ENCODE peak calls at places on chromosome 20, in seven cellular contexts. One of them, this sample, is unnamed. For H3K4me1, the result is how much of the 10 kb centered on the place peaks cover.

GRCh38 chr20:61575151-61575937 is 323.3 kb downstream of the CDH4 start:
- DNase-seq in pancreas: no peak
- DNase-seq in upper lobe of right lung: no peak
- DNase-seq in tibial nerve: no peak
- DNase-seq in Peyer's patch: no peak
- DNase-seq in heart left ventricle: no peak
- DNase-seq in right lobe of liver: no peak
- DNase-seq in this sample: no peak

GRCh38 chr20:25061821-25062530 is 4.0 kb upstream of the ACSS1 start:
- DNase-seq in pancreas: no peak
- DNase-seq in upper lobe of right lung: peak
- DNase-seq in tibial nerve: no peak
- DNase-seq in Peyer's patch: peak
- DNase-seq in heart left ventricle: peak
- DNase-seq in right lobe of liver: peak
- DNase-seq in this sample: no peak

GRCh38 chr20:8094845-8095244 is 37.2 kb upstream of the PLCB1 start:
- DNase-seq in pancreas: no peak
- DNase-seq in upper lobe of right lung: no peak
- DNase-seq in tibial nerve: no peak
- DNase-seq in Peyer's patch: no peak
- DNase-seq in heart left ventricle: no peak
- DNase-seq in right lobe of liver: no peak
- DNase-seq in this sample: no peak

GRCh38 chr20:21020656-21021004 is 85.5 kb downstream of the LINC00237 start:
- DNase-seq in pancreas: no peak
- DNase-seq in upper lobe of right lung: no peak
- DNase-seq in tibial nerve: no peak
- DNase-seq in Peyer's patch: no peak
- DNase-seq in heart left ventricle: no peak
- DNase-seq in right lobe of liver: no peak
- DNase-seq in this sample: no peak

GRCh38 chr20:51386586-51386985 is 155.9 kb downstream of the NFATC2 start:
- DNase-seq in pancreas: no peak
- DNase-seq in upper lobe of right lung: no peak
- DNase-seq in tibial nerve: no peak
- DNase-seq in Peyer's patch: no peak
- DNase-seq in heart left ventricle: no peak
- DNase-seq in right lobe of liver: no peak
- DNase-seq in this sample: no peak

GRCh38 chr20:6381887-6382286 is 259.1 kb upstream of the FERMT1 start:
- DNase-seq in pancreas: no peak
- DNase-seq in upper lobe of right lung: no peak
- DNase-seq in tibial nerve: no peak
- DNase-seq in Peyer's patch: no peak
- DNase-seq in heart left ventricle: no peak
- DNase-seq in right lobe of liver: no peak
- DNase-seq in this sample: no peak

GRCh38 chr20:60820149-60820548 is 431.9 kb upstream of the CDH4 start:
- DNase-seq in pancreas: no peak
- DNase-seq in upper lobe of right lung: no peak
- DNase-seq in tibial nerve: no peak
- DNase-seq in Peyer's patch: no peak
- DNase-seq in heart left ventricle: no peak
- DNase-seq in right lobe of liver: no peak
- DNase-seq in this sample: no peak

GRCh38 chr20:12207875-12208274 is 290.2 kb downstream of the BTBD3 start:
- DNase-seq in pancreas: no peak
- DNase-seq in upper lobe of right lung: no peak
- DNase-seq in tibial nerve: no peak
- DNase-seq in Peyer's patch: no peak
- DNase-seq in heart left ventricle: no peak
- DNase-seq in right lobe of liver: no peak
- DNase-seq in this sample: peak

GRCh38 chr20:49372095-49372734 is 94.4 kb upstream of the ZNFX1 start:
- DNase-seq in pancreas: no peak
- DNase-seq in upper lobe of right lung: no peak
- DNase-seq in tibial nerve: no peak
- DNase-seq in Peyer's patch: no peak
- DNase-seq in heart left ventricle: no peak
- DNase-seq in right lobe of liver: no peak
- DNase-seq in this sample: no peak

GRCh38 chr20:19582782-19583181 is 175.3 kb upstream of the RIN2 start:
- DNase-seq in pancreas: no peak
- DNase-seq in upper lobe of right lung: no peak
- DNase-seq in tibial nerve: no peak
- DNase-seq in Peyer's patch: no peak
- DNase-seq in heart left ventricle: no peak
- DNase-seq in right lobe of liver: no peak
- DNase-seq in this sample: no peak

GRCh38 chr20:60108397-60108796 is 150.2 kb downstream of the CDH26 start:
- DNase-seq in pancreas: no peak
- DNase-seq in upper lobe of right lung: no peak
- DNase-seq in tibial nerve: no peak
- DNase-seq in Peyer's patch: no peak
- DNase-seq in heart left ventricle: no peak
- DNase-seq in right lobe of liver: no peak
- DNase-seq in this sample: no peak

GRCh38 chr20:7031222-7031621 is 263.7 kb downstream of the BMP2 start:
- DNase-seq in pancreas: no peak
- DNase-seq in upper lobe of right lung: no peak
- DNase-seq in tibial nerve: no peak
- DNase-seq in Peyer's patch: no peak
- DNase-seq in heart left ventricle: no peak
- DNase-seq in right lobe of liver: no peak
- DNase-seq in this sample: no peak

GRCh38 chr20:32877507-32877906 is 18.8 kb downstream of the EFCAB8 start:
- DNase-seq in pancreas: no peak
- DNase-seq in upper lobe of right lung: no peak
- DNase-seq in tibial nerve: no peak
- DNase-seq in Peyer's patch: no peak
- DNase-seq in heart left ventricle: peak
- DNase-seq in right lobe of liver: no peak
- DNase-seq in this sample: no peak

GRCh38 chr20:63829598-63829942 is 1.5 kb downstream of the ZBTB46 start:
- DNase-seq in pancreas: no peak
- DNase-seq in upper lobe of right lung: no peak
- DNase-seq in tibial nerve: no peak
- DNase-seq in Peyer's patch: no peak
- DNase-seq in heart left ventricle: no peak
- DNase-seq in right lobe of liver: no peak
- DNase-seq in this sample: no peak

GRCh38 chr20:63829943-63830820 is 882 bp downstream of the ZBTB46 start:
- DNase-seq in pancreas: no peak
- DNase-seq in upper lobe of right lung: no peak
- DNase-seq in tibial nerve: no peak
- DNase-seq in Peyer's patch: no peak
- DNase-seq in heart left ventricle: no peak
- DNase-seq in right lobe of liver: no peak
- DNase-seq in this sample: no peak

GRCh38 chr20:63828124-63828523 is 2.9 kb downstream of the ZBTB46 start:
- DNase-seq in pancreas: no peak
- DNase-seq in upper lobe of right lung: no peak
- DNase-seq in tibial nerve: no peak
- DNase-seq in Peyer's patch: no peak
- DNase-seq in heart left ventricle: no peak
- DNase-seq in right lobe of liver: no peak
- DNase-seq in this sample: no peak

GRCh38 chr20:63828951-63829350 is 2.1 kb downstream of the ZBTB46 start:
- DNase-seq in pancreas: no peak
- DNase-seq in upper lobe of right lung: no peak
- DNase-seq in tibial nerve: no peak
- DNase-seq in Peyer's patch: no peak
- DNase-seq in heart left ventricle: no peak
- DNase-seq in right lobe of liver: no peak
- DNase-seq in this sample: no peak

GRCh38 chr20:63828545-63828944 is 2.5 kb downstream of the ZBTB46 start:
- DNase-seq in pancreas: no peak
- DNase-seq in upper lobe of right lung: no peak
- DNase-seq in tibial nerve: no peak
- DNase-seq in Peyer's patch: no peak
- DNase-seq in heart left ventricle: no peak
- DNase-seq in right lobe of liver: no peak
- DNase-seq in this sample: no peak
- H3K4me3 ChIP-seq in pancreas: no peak
- H3K4me3 ChIP-seq in upper lobe of right lung: peak
- H3K4me3 ChIP-seq in tibial nerve: no peak
- H3K4me3 ChIP-seq in Peyer's patch: no peak
- H3K4me3 ChIP-seq in heart left ventricle: peak
- H3K4me3 ChIP-seq in right lobe of liver: no peak
- H3K4me3 ChIP-seq in this sample: no peak

GRCh38 chr20:15831201-15831600 is 742.0 kb downstream of the KIF16B start:
- DNase-seq in pancreas: no peak
- DNase-seq in upper lobe of right lung: no peak
- DNase-seq in tibial nerve: no peak
- DNase-seq in Peyer's patch: no peak
- DNase-seq in heart left ventricle: no peak
- DNase-seq in right lobe of liver: no peak
- DNase-seq in this sample: no peak
- TF ChIP-seq CTCF in pancreas: no peak
- TF ChIP-seq CTCF in upper lobe of right lung: no peak
- TF ChIP-seq CTCF in tibial nerve: no peak
- TF ChIP-seq CTCF in Peyer's patch: no peak
- TF ChIP-seq CTCF in heart left ventricle: no peak
- TF ChIP-seq CTCF in right lobe of liver: no peak
- TF ChIP-seq CTCF in this sample: no peak

GRCh38 chr20:37419307-37419706 is 73.4 kb downstream of the SRC start:
- DNase-seq in pancreas: no peak
- DNase-seq in upper lobe of right lung: no peak
- DNase-seq in tibial nerve: no peak
- DNase-seq in Peyer's patch: no peak
- DNase-seq in heart left ventricle: no peak
- DNase-seq in right lobe of liver: no peak
- DNase-seq in this sample: no peak
- H3K4me1 ChIP-seq in pancreas: under half
- H3K4me1 ChIP-seq in upper lobe of right lung: under half
- H3K4me1 ChIP-seq in tibial nerve: under half
- H3K4me1 ChIP-seq in Peyer's patch: under half
- H3K4me1 ChIP-seq in heart left ventricle: under half
- H3K4me1 ChIP-seq in right lobe of liver: under half
- H3K4me1 ChIP-seq in this sample: under half

DNA sequence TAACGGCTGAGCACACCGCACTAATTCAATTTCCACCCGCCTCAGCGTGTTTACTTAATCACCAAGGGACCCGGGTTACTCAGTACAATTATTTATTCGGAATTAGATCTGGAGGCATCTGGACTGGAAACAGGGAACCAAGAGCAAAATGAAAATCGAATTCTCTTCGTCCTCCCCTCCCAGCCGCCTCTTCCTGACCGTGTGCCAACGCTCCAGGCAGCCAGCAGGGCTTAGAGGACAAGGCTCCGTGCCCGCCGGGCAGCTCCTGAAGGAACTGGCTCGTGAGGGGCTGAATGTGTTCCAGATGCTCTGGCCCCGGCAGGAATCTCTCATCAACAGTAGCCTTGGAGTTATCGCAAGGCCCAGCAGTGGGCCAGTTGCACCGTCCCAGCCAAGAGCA is 23.4 kb upstream of the CTNNBL1 start:
- DNase-seq in pancreas: peak
- DNase-seq in upper lobe of right lung: no peak
- DNase-seq in tibial nerve: peak
- DNase-seq in Peyer's patch: no peak
- DNase-seq in heart left ventricle: peak
- DNase-seq in right lobe of liver: no peak
- DNase-seq in this sample: peak
- H3K4me3 ChIP-seq in pancreas: no peak
- H3K4me3 ChIP-seq in upper lobe of right lung: peak
- H3K4me3 ChIP-seq in tibial nerve: no peak
- H3K4me3 ChIP-seq in Peyer's patch: peak
- H3K4me3 ChIP-seq in heart left ventricle: no peak
- H3K4me3 ChIP-seq in right lobe of liver: no peak
- H3K4me3 ChIP-seq in this sample: peak

DNA sequence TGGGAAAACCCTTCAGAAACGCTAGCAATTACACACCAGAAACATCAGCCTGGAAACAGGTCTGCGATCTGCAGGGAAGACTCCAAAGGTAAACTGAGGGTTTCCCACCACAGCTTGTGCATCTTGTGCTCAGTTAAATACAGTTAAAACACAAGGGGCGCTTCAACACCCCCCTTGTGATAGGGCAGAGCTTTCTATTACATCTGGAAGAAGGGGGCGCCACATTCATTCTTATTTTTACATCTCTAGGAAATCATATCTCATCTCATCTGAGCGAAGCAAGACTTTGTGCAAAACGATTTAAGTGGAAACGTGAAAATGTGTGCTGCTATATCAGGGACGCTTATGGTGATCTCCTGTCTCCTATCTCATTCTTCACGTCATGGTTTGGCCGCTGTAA is 58.5 kb downstream of the PRND start:
- DNase-seq in pancreas: no peak
- DNase-seq in upper lobe of right lung: no peak
- DNase-seq in tibial nerve: no peak
- DNase-seq in Peyer's patch: no peak
- DNase-seq in heart left ventricle: no peak
- DNase-seq in right lobe of liver: no peak
- DNase-seq in this sample: no peak
- TF ChIP-seq CTCF in pancreas: no peak
- TF ChIP-seq CTCF in upper lobe of right lung: no peak
- TF ChIP-seq CTCF in tibial nerve: no peak
- TF ChIP-seq CTCF in Peyer's patch: no peak
- TF ChIP-seq CTCF in heart left ventricle: no peak
- TF ChIP-seq CTCF in right lobe of liver: no peak
- TF ChIP-seq CTCF in this sample: no peak

GRCh38 chr20:46334423-46334978 is 26.2 kb upstream of the CDH22 start:
- DNase-seq in pancreas: no peak
- DNase-seq in upper lobe of right lung: no peak
- DNase-seq in tibial nerve: no peak
- DNase-seq in Peyer's patch: no peak
- DNase-seq in heart left ventricle: no peak
- DNase-seq in right lobe of liver: no peak
- DNase-seq in this sample: no peak
- H3K4me1 ChIP-seq in pancreas: under half
- H3K4me1 ChIP-seq in upper lobe of right lung: under half
- H3K4me1 ChIP-seq in tibial nerve: under half
- H3K4me1 ChIP-seq in Peyer's patch: under half
- H3K4me1 ChIP-seq in heart left ventricle: under half
- H3K4me1 ChIP-seq in right lobe of liver: under half
- H3K4me1 ChIP-seq in this sample: under half

DNA sequence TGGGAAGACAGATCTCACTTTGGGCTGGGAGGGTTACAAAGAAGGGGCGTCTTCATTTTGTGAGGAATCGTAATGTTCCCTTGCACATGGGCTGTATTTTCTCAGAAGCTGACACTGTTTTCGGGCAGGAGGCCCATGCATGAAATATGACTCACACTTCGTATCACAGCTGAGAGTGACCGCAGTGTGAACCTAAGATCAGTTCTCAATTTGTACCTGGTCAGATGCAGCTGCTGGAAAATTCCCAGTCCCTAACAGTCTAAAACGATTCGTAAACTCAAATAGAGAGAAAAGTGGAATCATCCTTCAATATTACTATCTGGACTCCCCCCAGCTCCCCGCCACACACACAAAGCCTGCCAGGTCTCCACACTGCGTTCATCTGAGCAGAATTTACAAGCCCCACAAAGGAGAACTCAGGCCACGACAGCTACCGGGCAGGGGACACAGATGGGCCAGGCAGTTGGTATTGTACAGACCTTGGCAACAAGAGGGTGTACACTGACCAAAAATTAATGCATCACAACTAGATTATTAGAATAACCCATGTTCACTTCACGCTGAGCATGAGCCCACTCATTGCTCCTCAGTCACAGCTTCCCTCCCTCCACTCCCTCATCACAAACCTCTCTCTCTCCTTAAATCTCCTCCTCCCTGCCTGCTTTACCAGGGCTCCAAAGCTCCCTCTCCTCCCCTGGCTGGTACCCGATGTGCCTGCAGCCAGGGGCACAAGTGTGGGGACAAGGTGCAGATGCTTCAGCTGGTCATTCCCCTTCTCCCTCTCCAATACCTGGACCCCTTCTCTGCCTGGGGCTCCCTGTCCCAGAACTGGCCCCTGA is 488.4 kb downstream of the PREX1 start:
- DNase-seq in pancreas: no peak
- DNase-seq in upper lobe of right lung: no peak
- DNase-seq in tibial nerve: peak
- DNase-seq in Peyer's patch: no peak
- DNase-seq in heart left ventricle: no peak
- DNase-seq in right lobe of liver: no peak
- DNase-seq in this sample: no peak
- H3K4me3 ChIP-seq in pancreas: no peak
- H3K4me3 ChIP-seq in upper lobe of right lung: no peak
- H3K4me3 ChIP-seq in tibial nerve: no peak
- H3K4me3 ChIP-seq in Peyer's patch: no peak
- H3K4me3 ChIP-seq in heart left ventricle: no peak
- H3K4me3 ChIP-seq in right lobe of liver: no peak
- H3K4me3 ChIP-seq in this sample: no peak